ENCODE peak calls at places on chromosomes 1 and 21, in nine cellular contexts. One of them, this sample, is unnamed.

GRCh38 chr1:229991104-229991513 is 75.9 kb upstream of the GALNT2 start:
- DNase-seq in fibroblast of villous mesenchyme: no peak
- DNase-seq in uterus: no peak
- DNase-seq in NCI-H1930: no peak
- DNase-seq in effector memory CD8-positive, alpha-beta T cell: no peak
- DNase-seq in GM20000: no peak
- DNase-seq in T follicular helper cell: no peak
- DNase-seq in mesendoderm: no peak
- DNase-seq in astrocyte of the spinal cord: no peak
- DNase-seq in this sample: no peak

GRCh38 chr1:185110145-185110544 is 46.6 kb downstream of the TRMT1L start:
- DNase-seq in fibroblast of villous mesenchyme: no peak
- DNase-seq in uterus: no peak
- DNase-seq in NCI-H1930: no peak
- DNase-seq in effector memory CD8-positive, alpha-beta T cell: no peak
- DNase-seq in GM20000: no peak
- DNase-seq in T follicular helper cell: no peak
- DNase-seq in mesendoderm: no peak
- DNase-seq in astrocyte of the spinal cord: no peak
- DNase-seq in this sample: no peak

GRCh38 chr1:59136541-59137335 is 160.2 kb upstream of the FGGY start:
- DNase-seq in fibroblast of villous mesenchyme: no peak
- DNase-seq in uterus: no peak
- DNase-seq in NCI-H1930: no peak
- DNase-seq in effector memory CD8-positive, alpha-beta T cell: no peak
- DNase-seq in GM20000: no peak
- DNase-seq in T follicular helper cell: no peak
- DNase-seq in mesendoderm: no peak
- DNase-seq in astrocyte of the spinal cord: no peak
- DNase-seq in this sample: no peak

GRCh38 chr1:113850127-113850796 is 21.2 kb downstream of the PTPN22 start:
- DNase-seq in fibroblast of villous mesenchyme: no peak
- DNase-seq in uterus: no peak
- DNase-seq in NCI-H1930: no peak
- DNase-seq in effector memory CD8-positive, alpha-beta T cell: no peak
- DNase-seq in GM20000: no peak
- DNase-seq in T follicular helper cell: no peak
- DNase-seq in mesendoderm: no peak
- DNase-seq in astrocyte of the spinal cord: no peak
- DNase-seq in this sample: no peak

GRCh38 chr1:24437631-24438396 is 22.2 kb downstream of the NIPAL3 start:
- DNase-seq in fibroblast of villous mesenchyme: peak; percentile 27
- DNase-seq in uterus: peak; percentile 25
- DNase-seq in NCI-H1930: no peak
- DNase-seq in effector memory CD8-positive, alpha-beta T cell: no peak
- DNase-seq in GM20000: no peak
- DNase-seq in T follicular helper cell: no peak
- DNase-seq in mesendoderm: no peak
- DNase-seq in astrocyte of the spinal cord: peak; percentile 9
- DNase-seq in this sample: no peak

GRCh38 chr1:77900687-77901293 is 12.4 kb downstream of the NEXN start:
- DNase-seq in fibroblast of villous mesenchyme: peak; percentile 71
- DNase-seq in uterus: no peak
- DNase-seq in NCI-H1930: peak; percentile 2
- DNase-seq in effector memory CD8-positive, alpha-beta T cell: no peak
- DNase-seq in GM20000: peak; percentile 43
- DNase-seq in T follicular helper cell: no peak
- DNase-seq in mesendoderm: peak; percentile 77
- DNase-seq in astrocyte of the spinal cord: peak; percentile 72
- DNase-seq in this sample: peak; percentile 48

GRCh38 chr1:211420845-211421454 is 71.0 kb downstream of the RD3 start:
- DNase-seq in fibroblast of villous mesenchyme: peak; percentile 7
- DNase-seq in uterus: no peak
- DNase-seq in NCI-H1930: no peak
- DNase-seq in effector memory CD8-positive, alpha-beta T cell: no peak
- DNase-seq in GM20000: no peak
- DNase-seq in T follicular helper cell: no peak
- DNase-seq in mesendoderm: no peak
- DNase-seq in astrocyte of the spinal cord: peak; percentile 16
- DNase-seq in this sample: peak; percentile 11

GRCh38 chr1:59845091-59845490 is 30.3 kb downstream of the HOOK1 start:
- DNase-seq in fibroblast of villous mesenchyme: no peak
- DNase-seq in uterus: no peak
- DNase-seq in NCI-H1930: no peak
- DNase-seq in effector memory CD8-positive, alpha-beta T cell: no peak
- DNase-seq in GM20000: no peak
- DNase-seq in T follicular helper cell: no peak
- DNase-seq in mesendoderm: no peak
- DNase-seq in astrocyte of the spinal cord: no peak
- DNase-seq in this sample: no peak

GRCh38 chr1:69858534-69858933 is 290.8 kb downstream of the LRRC7 start:
- DNase-seq in fibroblast of villous mesenchyme: no peak
- DNase-seq in uterus: no peak
- DNase-seq in NCI-H1930: no peak
- DNase-seq in effector memory CD8-positive, alpha-beta T cell: no peak
- DNase-seq in GM20000: no peak
- DNase-seq in T follicular helper cell: no peak
- DNase-seq in mesendoderm: no peak
- DNase-seq in astrocyte of the spinal cord: peak; percentile 18
- DNase-seq in this sample: no peak

GRCh38 chr1:31564606-31564989 is 11.7 kb upstream of the TINAGL1 start:
- DNase-seq in fibroblast of villous mesenchyme: no peak
- DNase-seq in uterus: no peak
- DNase-seq in NCI-H1930: no peak
- DNase-seq in effector memory CD8-positive, alpha-beta T cell: no peak
- DNase-seq in GM20000: no peak
- DNase-seq in T follicular helper cell: no peak
- DNase-seq in mesendoderm: no peak
- DNase-seq in astrocyte of the spinal cord: no peak
- DNase-seq in this sample: no peak

GRCh38 chr21:25721987-25722386 is 12.7 kb downstream of the ATP5PF start:
- DNase-seq in fibroblast of villous mesenchyme: no peak
- DNase-seq in uterus: no peak
- DNase-seq in NCI-H1930: no peak
- DNase-seq in effector memory CD8-positive, alpha-beta T cell: no peak
- DNase-seq in GM20000: no peak
- DNase-seq in T follicular helper cell: no peak
- DNase-seq in mesendoderm: no peak
- DNase-seq in astrocyte of the spinal cord: no peak
- DNase-seq in this sample: no peak

GRCh38 chr1:53525595-53525994 is 66.4 kb downstream of the DMRTB1 start:
- DNase-seq in fibroblast of villous mesenchyme: no peak
- DNase-seq in uterus: no peak
- DNase-seq in NCI-H1930: no peak
- DNase-seq in effector memory CD8-positive, alpha-beta T cell: no peak
- DNase-seq in GM20000: no peak
- DNase-seq in T follicular helper cell: no peak
- DNase-seq in mesendoderm: peak; percentile 56
- DNase-seq in astrocyte of the spinal cord: no peak
- DNase-seq in this sample: no peak

GRCh38 chr1:87674791-87675190 is 346.1 kb downstream of the LMO4 start:
- DNase-seq in fibroblast of villous mesenchyme: no peak
- DNase-seq in uterus: no peak
- DNase-seq in NCI-H1930: no peak
- DNase-seq in effector memory CD8-positive, alpha-beta T cell: no peak
- DNase-seq in GM20000: no peak
- DNase-seq in T follicular helper cell: no peak
- DNase-seq in mesendoderm: no peak
- DNase-seq in astrocyte of the spinal cord: no peak
- DNase-seq in this sample: no peak

GRCh38 chr1:153578490-153578889 is 12.8 kb upstream of the S100A2 start:
- DNase-seq in fibroblast of villous mesenchyme: no peak
- DNase-seq in uterus: no peak
- DNase-seq in NCI-H1930: no peak
- DNase-seq in effector memory CD8-positive, alpha-beta T cell: no peak
- DNase-seq in GM20000: no peak
- DNase-seq in T follicular helper cell: no peak
- DNase-seq in mesendoderm: peak; percentile 96
- DNase-seq in astrocyte of the spinal cord: no peak
- DNase-seq in this sample: no peak

GRCh38 chr1:53133261-53134041 is 9.0 kb downstream of the SLC1A7 start:
- DNase-seq in fibroblast of villous mesenchyme: no peak
- DNase-seq in uterus: peak; percentile 7
- DNase-seq in NCI-H1930: no peak
- DNase-seq in effector memory CD8-positive, alpha-beta T cell: no peak
- DNase-seq in GM20000: no peak
- DNase-seq in T follicular helper cell: no peak
- DNase-seq in mesendoderm: no peak
- DNase-seq in astrocyte of the spinal cord: no peak
- DNase-seq in this sample: no peak

GRCh38 chr1:222384536-222384935 is 163.4 kb downstream of the HHIPL2 start:
- DNase-seq in fibroblast of villous mesenchyme: no peak
- DNase-seq in uterus: no peak
- DNase-seq in NCI-H1930: no peak
- DNase-seq in effector memory CD8-positive, alpha-beta T cell: no peak
- DNase-seq in GM20000: no peak
- DNase-seq in T follicular helper cell: no peak
- DNase-seq in mesendoderm: no peak
- DNase-seq in astrocyte of the spinal cord: no peak
- DNase-seq in this sample: no peak

GRCh38 chr1:228141082-228141870 is 1.2 kb downstream of the GUK1 start:
- DNase-seq in fibroblast of villous mesenchyme: peak; percentile 81
- DNase-seq in uterus: peak; percentile 51
- DNase-seq in NCI-H1930: no peak
- DNase-seq in effector memory CD8-positive, alpha-beta T cell: no peak
- DNase-seq in GM20000: peak; percentile 45
- DNase-seq in T follicular helper cell: no peak
- DNase-seq in mesendoderm: no peak
- DNase-seq in astrocyte of the spinal cord: peak; percentile 16
- DNase-seq in this sample: no peak

GRCh38 chr1:221965252-221965651 is 223.4 kb upstream of the DUSP10 start:
- DNase-seq in fibroblast of villous mesenchyme: no peak
- DNase-seq in uterus: no peak
- DNase-seq in NCI-H1930: no peak
- DNase-seq in effector memory CD8-positive, alpha-beta T cell: no peak
- DNase-seq in GM20000: no peak
- DNase-seq in T follicular helper cell: no peak
- DNase-seq in mesendoderm: no peak
- DNase-seq in astrocyte of the spinal cord: peak; percentile 22
- DNase-seq in this sample: no peak

GRCh38 chr1:46394108-46394871 is at the start of gene FAAH:
- DNase-seq in fibroblast of villous mesenchyme: peak; percentile 51
- DNase-seq in uterus: peak; percentile 47
- DNase-seq in NCI-H1930: peak; percentile 54
- DNase-seq in effector memory CD8-positive, alpha-beta T cell: peak; percentile 24
- DNase-seq in GM20000: no peak
- DNase-seq in T follicular helper cell: no peak
- DNase-seq in mesendoderm: peak; percentile 85
- DNase-seq in astrocyte of the spinal cord: peak; percentile 38
- DNase-seq in this sample: peak; percentile 20

GRCh38 chr1:144101397-144102050 is 129.7 kb upstream of the FAM72C start:
- DNase-seq in fibroblast of villous mesenchyme: no peak
- DNase-seq in uterus: peak; percentile 25
- DNase-seq in NCI-H1930: no peak
- DNase-seq in effector memory CD8-positive, alpha-beta T cell: peak; percentile 7
- DNase-seq in GM20000: no peak
- DNase-seq in T follicular helper cell: no peak
- DNase-seq in mesendoderm: no peak
- DNase-seq in astrocyte of the spinal cord: no peak
- DNase-seq in this sample: no peak

GRCh38 chr1:100862591-100862990 is 32.1 kb downstream of the EXTL2 start:
- DNase-seq in fibroblast of villous mesenchyme: peak; percentile 44
- DNase-seq in uterus: no peak
- DNase-seq in NCI-H1930: no peak
- DNase-seq in effector memory CD8-positive, alpha-beta T cell: no peak
- DNase-seq in GM20000: no peak
- DNase-seq in T follicular helper cell: no peak
- DNase-seq in mesendoderm: no peak
- DNase-seq in astrocyte of the spinal cord: peak; percentile 84
- DNase-seq in this sample: no peak

GRCh38 chr1:51610637-51611036 is 6.3 kb upstream of the OSBPL9 start:
- DNase-seq in fibroblast of villous mesenchyme: no peak
- DNase-seq in uterus: no peak
- DNase-seq in NCI-H1930: no peak
- DNase-seq in effector memory CD8-positive, alpha-beta T cell: no peak
- DNase-seq in GM20000: no peak
- DNase-seq in T follicular helper cell: no peak
- DNase-seq in mesendoderm: no peak
- DNase-seq in astrocyte of the spinal cord: no peak
- DNase-seq in this sample: no peak

GRCh38 chr1:211320980-211321379 is 5.7 kb upstream of the TRAF5 start:
- DNase-seq in fibroblast of villous mesenchyme: no peak
- DNase-seq in uterus: no peak
- DNase-seq in NCI-H1930: no peak
- DNase-seq in effector memory CD8-positive, alpha-beta T cell: no peak
- DNase-seq in GM20000: no peak
- DNase-seq in T follicular helper cell: no peak
- DNase-seq in mesendoderm: no peak
- DNase-seq in astrocyte of the spinal cord: no peak
- DNase-seq in this sample: no peak

GRCh38 chr21:28160378-28160777 is 832.3 kb downstream of the LTN1 start:
- DNase-seq in fibroblast of villous mesenchyme: peak; percentile 95
- DNase-seq in uterus: peak; percentile 67
- DNase-seq in NCI-H1930: no peak
- DNase-seq in effector memory CD8-positive, alpha-beta T cell: no peak
- DNase-seq in GM20000: no peak
- DNase-seq in T follicular helper cell: no peak
- DNase-seq in mesendoderm: no peak
- DNase-seq in astrocyte of the spinal cord: no peak
- DNase-seq in this sample: no peak

GRCh38 chr1:109980324-109981127 is 4.0 kb upstream of the AHCYL1 start:
- DNase-seq in fibroblast of villous mesenchyme: no peak
- DNase-seq in uterus: no peak
- DNase-seq in NCI-H1930: peak; percentile 10
- DNase-seq in effector memory CD8-positive, alpha-beta T cell: no peak
- DNase-seq in GM20000: no peak
- DNase-seq in T follicular helper cell: no peak
- DNase-seq in mesendoderm: peak; percentile 68
- DNase-seq in astrocyte of the spinal cord: no peak
- DNase-seq in this sample: no peak

GRCh38 chr1:78437393-78437792 is 53.4 kb upstream of the PTGFR start:
- DNase-seq in fibroblast of villous mesenchyme: peak; percentile 16
- DNase-seq in uterus: no peak
- DNase-seq in NCI-H1930: no peak
- DNase-seq in effector memory CD8-positive, alpha-beta T cell: no peak
- DNase-seq in GM20000: no peak
- DNase-seq in T follicular helper cell: no peak
- DNase-seq in mesendoderm: peak; percentile 57
- DNase-seq in astrocyte of the spinal cord: no peak
- DNase-seq in this sample: no peak

GRCh38 chr1:206785366-206785765 is 13.1 kb upstream of the IL10 start:
- DNase-seq in fibroblast of villous mesenchyme: no peak
- DNase-seq in uterus: no peak
- DNase-seq in NCI-H1930: no peak
- DNase-seq in effector memory CD8-positive, alpha-beta T cell: no peak
- DNase-seq in GM20000: no peak
- DNase-seq in T follicular helper cell: no peak
- DNase-seq in mesendoderm: no peak
- DNase-seq in astrocyte of the spinal cord: no peak
- DNase-seq in this sample: no peak

GRCh38 chr21:20396798-20397197 is 601.4 kb upstream of the NCAM2 start:
- DNase-seq in fibroblast of villous mesenchyme: no peak
- DNase-seq in uterus: no peak
- DNase-seq in NCI-H1930: no peak
- DNase-seq in effector memory CD8-positive, alpha-beta T cell: no peak
- DNase-seq in GM20000: no peak
- DNase-seq in T follicular helper cell: no peak
- DNase-seq in mesendoderm: no peak
- DNase-seq in astrocyte of the spinal cord: no peak
- DNase-seq in this sample: no peak

GRCh38 chr21:26597981-26598380 is 24.9 kb upstream of the CYYR1 start:
- DNase-seq in fibroblast of villous mesenchyme: no peak
- DNase-seq in uterus: no peak
- DNase-seq in NCI-H1930: no peak
- DNase-seq in effector memory CD8-positive, alpha-beta T cell: no peak
- DNase-seq in GM20000: no peak
- DNase-seq in T follicular helper cell: no peak
- DNase-seq in mesendoderm: no peak
- DNase-seq in astrocyte of the spinal cord: no peak
- DNase-seq in this sample: no peak

GRCh38 chr1:172451002-172451443 is 7.2 kb upstream of the PIGC start:
- DNase-seq in fibroblast of villous mesenchyme: peak; percentile 54
- DNase-seq in uterus: no peak
- DNase-seq in NCI-H1930: no peak
- DNase-seq in effector memory CD8-positive, alpha-beta T cell: no peak
- DNase-seq in GM20000: no peak
- DNase-seq in T follicular helper cell: no peak
- DNase-seq in mesendoderm: no peak
- DNase-seq in astrocyte of the spinal cord: peak; percentile 65
- DNase-seq in this sample: no peak

GRCh38 chr21:43626390-43626789 is 32.9 kb downstream of the HSF2BP start:
- DNase-seq in fibroblast of villous mesenchyme: peak; percentile 94
- DNase-seq in uterus: no peak
- DNase-seq in NCI-H1930: no peak
- DNase-seq in effector memory CD8-positive, alpha-beta T cell: no peak
- DNase-seq in GM20000: no peak
- DNase-seq in T follicular helper cell: no peak
- DNase-seq in mesendoderm: peak; percentile 76
- DNase-seq in astrocyte of the spinal cord: no peak
- DNase-seq in this sample: no peak